ENCODE peak calls at places on chromosomes 7 and 10, in eight cellular contexts. A is mammary epithelial cell, Y is SK-N-SH, O is fibroblast of lung, N is MM.1S, W is neuronal stem cell, E is astrocyte, D is IMR-90. L is an unnamed sample.

GRCh38 chr10:15035385-15036301 is 8.1 kb upstream of the OLAH start:
- DNase-seq in A (no peak), Y (no peak), O (peak), N (no peak), W (no peak), E (peak), D (peak), L (no peak)

GRCh38 chr7:1056006-1056784 is 11.8 kb downstream of the GPR146 start:
- DNase-seq in A (peak), Y (peak), O (no peak), N (no peak), W (no peak), E (no peak), D (no peak), L (no peak)

GRCh38 chr10:77377678-77378352 is 259.8 kb downstream of the KCNMA1 start:
- DNase-seq in A (no peak), Y (no peak), O (no peak), N (no peak), W (no peak), E (no peak), D (no peak), L (no peak)

GRCh38 chr7:79692015-79692414 is 238.5 kb upstream of the MAGI2 start:
- DNase-seq in A (peak), Y (no peak), O (peak), N (no peak), W (no peak), E (peak), D (peak), L (no peak)

GRCh38 chr10:13722747-13723657 is 136.2 kb downstream of the PRPF18 start:
- DNase-seq in A (no peak), Y (no peak), O (no peak), N (no peak), W (no peak), E (no peak), D (peak), L (no peak)

GRCh38 chr7:156438011-156438410 is 202.6 kb upstream of the RNF32 start:
- DNase-seq in A (no peak), Y (no peak), O (no peak), N (no peak), W (no peak), E (no peak), D (no peak), L (no peak)

GRCh38 chr7:41809487-41810257 is 106.8 kb upstream of the INHBA start:
- DNase-seq in A (peak), Y (no peak), O (peak), N (no peak), W (no peak), E (peak), D (peak), L (no peak)

GRCh38 chr7:157738064-157738460 is 401.3 kb downstream of the DNAJB6 start:
- DNase-seq in A (no peak), Y (no peak), O (no peak), N (no peak), W (peak), E (peak), D (no peak), L (no peak)

GRCh38 chr10:70145666-70146488 is 623 bp downstream of the TYSND1 start:
- DNase-seq in A (peak), Y (peak), O (peak), N (peak), W (peak), E (peak), D (peak), L (peak)

GRCh38 chr7:158847451-158847866 is 8.9 kb upstream of the DYNC2I1 start:
- DNase-seq in A (no peak), Y (no peak), O (no peak), N (no peak), W (no peak), E (no peak), D (no peak), L (no peak)

DNA sequence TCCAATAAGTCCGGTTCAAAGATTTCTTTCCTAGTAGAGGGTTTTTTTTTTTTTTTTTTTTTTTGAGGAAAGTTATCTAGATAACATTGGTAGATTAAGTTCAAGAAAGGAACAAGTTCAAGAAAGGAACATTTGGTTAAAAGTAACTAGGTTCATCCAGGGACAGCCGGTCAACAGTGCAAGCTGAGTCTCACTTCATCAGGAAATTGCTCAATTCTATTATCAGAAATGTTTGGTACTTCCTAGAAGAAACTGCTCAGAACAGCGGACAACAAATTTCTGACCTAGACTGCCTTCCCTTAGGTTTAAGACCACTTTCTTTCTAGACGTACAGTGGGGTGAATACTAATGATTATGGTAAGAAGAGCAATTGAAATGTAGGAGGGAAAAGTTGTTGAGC is 3.7 kb upstream of the IL2RA start:
- DNase-seq in A (no peak), Y (no peak), O (peak), N (no peak), W (no peak), E (no peak), D (no peak), L (no peak)
- H3K9ac ChIP-seq in A (no peak), Y (no peak), O (no peak), N (no peak), W (no peak), E (no peak), D (no peak), L (no peak)

GRCh38 chr10:87870154-87870553 is 6.7 kb downstream of the PTEN start:
- DNase-seq in A (no peak), Y (no peak), O (no peak), N (no peak), W (no peak), E (no peak), D (no peak), L (no peak)

GRCh38 chr10:87866575-87866974 is 3.1 kb downstream of the PTEN start:
- DNase-seq in A (peak), Y (no peak), O (no peak), N (no peak), W (no peak), E (no peak), D (no peak), L (no peak)

GRCh38 chr10:87868277-87868676 is 4.9 kb downstream of the PTEN start:
- DNase-seq in A (peak), Y (no peak), O (no peak), N (no peak), W (no peak), E (no peak), D (no peak), L (no peak)

GRCh38 chr10:87865201-87866025 is 2.0 kb downstream of the PTEN start:
- DNase-seq in A (peak), Y (no peak), O (no peak), N (no peak), W (no peak), E (no peak), D (no peak), L (no peak)

GRCh38 chr10:87867453-87867852 is 4.0 kb downstream of the PTEN start:
- DNase-seq in A (peak), Y (no peak), O (no peak), N (no peak), W (no peak), E (no peak), D (no peak), L (no peak)
- H3K4me3 ChIP-seq in A (peak), Y (peak), O (peak), N (peak), W (no peak), E (peak), D (peak), L (peak)

GRCh38 chr10:79128241-79128922 is 59.6 kb downstream of the ZMIZ1 start:
- DNase-seq in A (no peak), Y (no peak), O (no peak), N (no peak), W (no peak), E (no peak), D (no peak), L (no peak)
- H3K27ac ChIP-seq in A (no peak), Y (peak), O (no peak), N (no peak), W (no peak), E (no peak), D (no peak), L (no peak)

DNA sequence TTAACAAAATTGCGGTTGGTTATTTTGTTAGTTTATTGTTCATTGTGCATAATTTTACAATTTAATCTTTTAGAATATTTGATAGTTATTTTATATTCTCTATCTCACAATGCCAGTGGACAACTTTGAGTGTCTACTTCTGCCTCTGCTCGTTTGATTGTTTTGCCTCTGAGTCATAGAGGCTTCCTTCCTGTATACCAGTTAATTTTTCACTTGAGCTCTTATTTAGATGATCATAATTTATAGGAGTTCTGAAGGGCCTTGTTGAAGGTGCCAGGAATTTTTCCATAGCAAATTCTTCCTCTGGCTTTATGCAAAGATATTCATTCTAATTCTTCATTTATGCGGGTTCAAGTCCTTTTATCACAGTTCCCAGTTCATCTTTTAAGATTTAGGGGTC is 5.2 kb upstream of the MALRD1 start:
- DNase-seq in A (no peak), Y (no peak), O (no peak), N (no peak), W (no peak), E (no peak), D (no peak), L (no peak)
- H3K9ac ChIP-seq in A (no peak), Y (no peak), O (no peak), N (no peak), W (no peak), E (no peak), D (no peak), L (no peak)

DNA sequence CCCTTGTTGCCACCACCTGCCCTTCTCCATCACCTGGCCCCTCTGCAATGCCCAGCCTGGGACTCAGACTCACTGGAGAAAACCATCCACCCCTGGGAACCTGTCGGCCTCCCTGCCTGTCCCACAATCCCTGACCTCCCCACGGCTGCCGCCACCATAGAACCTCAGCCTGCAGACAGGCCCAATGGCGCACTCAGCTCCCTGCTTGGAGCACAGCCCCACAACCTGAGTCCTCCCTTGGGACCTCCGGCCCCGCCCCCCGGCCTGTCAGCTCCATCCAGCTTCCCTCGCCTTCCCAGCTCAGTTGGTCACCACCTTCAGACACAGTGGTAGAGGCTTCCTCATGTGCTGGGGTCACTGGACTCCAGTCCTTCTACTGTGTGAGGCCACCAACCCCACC is 41.1 kb downstream of the PARP12 start:
- DNase-seq in A (no peak), Y (no peak), O (no peak), N (no peak), W (no peak), E (no peak), D (no peak), L (no peak)
- H3K4me3 ChIP-seq in A (no peak), Y (no peak), O (no peak), N (no peak), W (no peak), E (no peak), D (no peak), L (no peak)